ENCODE peak calls at places on chromosome 12, in six cellular contexts. One of them, this sample, is unnamed.

GRCh38 chr12:65953621-65954020 is 129.3 kb downstream of the HMGA2 start:
- DNase-seq in GM20000: no peak
- DNase-seq in lower lobe of right lung: no peak
- DNase-seq in GM12865: no peak
- DNase-seq in cardiac fibroblast: peak
- DNase-seq in B cell: no peak
- DNase-seq in this sample: no peak

GRCh38 chr12:58502236-58502635 is 418.1 kb downstream of the LRIG3 start:
- DNase-seq in lower lobe of right lung: no peak
- DNase-seq in GM20000: no peak
- DNase-seq in B cell: no peak
- DNase-seq in GM12865: no peak
- DNase-seq in cardiac fibroblast: no peak
- DNase-seq in this sample: no peak

GRCh38 chr12:10726945-10727344 is 3.8 kb upstream of the YBX3 start:
- DNase-seq in GM20000: no peak
- DNase-seq in lower lobe of right lung: no peak
- DNase-seq in B cell: no peak
- DNase-seq in GM12865: no peak
- DNase-seq in cardiac fibroblast: no peak
- DNase-seq in this sample: no peak

GRCh38 chr12:67302162-67302561 is 33.0 kb downstream of the CAND1 start:
- DNase-seq in GM12865: no peak
- DNase-seq in cardiac fibroblast: no peak
- DNase-seq in GM20000: no peak
- DNase-seq in B cell: no peak
- DNase-seq in lower lobe of right lung: no peak
- DNase-seq in this sample: no peak

GRCh38 chr12:1289371-1290155 is 298.5 kb downstream of the ERC1 start:
- DNase-seq in B cell: no peak
- DNase-seq in GM20000: no peak
- DNase-seq in cardiac fibroblast: no peak
- DNase-seq in GM12865: no peak
- DNase-seq in lower lobe of right lung: no peak
- DNase-seq in this sample: no peak

GRCh38 chr12:52268212-52268611 is 6.2 kb upstream of the KRT86 start:
- DNase-seq in cardiac fibroblast: peak
- DNase-seq in GM20000: no peak
- DNase-seq in B cell: no peak
- DNase-seq in lower lobe of right lung: no peak
- DNase-seq in GM12865: no peak
- DNase-seq in this sample: no peak

GRCh38 chr12:64571346-64571745 is 38.9 kb upstream of the RASSF3 start:
- DNase-seq in GM20000: no peak
- DNase-seq in B cell: no peak
- DNase-seq in lower lobe of right lung: no peak
- DNase-seq in GM12865: peak
- DNase-seq in cardiac fibroblast: no peak
- DNase-seq in this sample: no peak

GRCh38 chr12:97487470-97487869 is 24.9 kb downstream of the RMST start:
- DNase-seq in lower lobe of right lung: no peak
- DNase-seq in GM12865: no peak
- DNase-seq in B cell: no peak
- DNase-seq in cardiac fibroblast: no peak
- DNase-seq in GM20000: no peak
- DNase-seq in this sample: no peak

GRCh38 chr12:69583203-69583602 is 2.1 kb upstream of the CCT2 start:
- DNase-seq in B cell: no peak
- DNase-seq in GM20000: no peak
- DNase-seq in GM12865: no peak
- DNase-seq in lower lobe of right lung: no peak
- DNase-seq in cardiac fibroblast: no peak
- DNase-seq in this sample: no peak

GRCh38 chr12:6961695-6962284 is 8.7 kb downstream of the PHB2 start:
- DNase-seq in B cell: peak
- DNase-seq in lower lobe of right lung: peak
- DNase-seq in GM12865: peak
- DNase-seq in cardiac fibroblast: peak
- DNase-seq in GM20000: peak
- DNase-seq in this sample: no peak
- TF ChIP-seq CTCF in B cell: no peak
- TF ChIP-seq CTCF in lower lobe of right lung: peak
- TF ChIP-seq CTCF in GM12865: peak
- TF ChIP-seq CTCF in cardiac fibroblast: peak
- TF ChIP-seq CTCF in GM20000: peak
- TF ChIP-seq CTCF in this sample: peak

GRCh38 chr12:131710464-131711457 is at the start of gene SFSWAP:
- DNase-seq in B cell: peak
- DNase-seq in lower lobe of right lung: peak
- DNase-seq in GM12865: peak
- DNase-seq in cardiac fibroblast: peak
- DNase-seq in GM20000: peak
- DNase-seq in this sample: peak
- TF ChIP-seq CTCF in B cell: no peak
- TF ChIP-seq CTCF in lower lobe of right lung: no peak
- TF ChIP-seq CTCF in GM12865: no peak
- TF ChIP-seq CTCF in cardiac fibroblast: no peak
- TF ChIP-seq CTCF in GM20000: no peak
- TF ChIP-seq CTCF in this sample: no peak

GRCh38 chr12:130100634-130101033 is 61.6 kb upstream of the FZD10 start:
- DNase-seq in GM20000: no peak
- DNase-seq in lower lobe of right lung: no peak
- DNase-seq in B cell: no peak
- DNase-seq in GM12865: no peak
- DNase-seq in cardiac fibroblast: no peak
- DNase-seq in this sample: no peak

GRCh38 chr12:130097342-130097741 is 64.9 kb upstream of the FZD10 start:
- DNase-seq in lower lobe of right lung: no peak
- DNase-seq in B cell: no peak
- DNase-seq in cardiac fibroblast: no peak
- DNase-seq in GM12865: no peak
- DNase-seq in GM20000: no peak
- DNase-seq in this sample: no peak

GRCh38 chr12:130101370-130101769 is 60.9 kb upstream of the FZD10 start:
- DNase-seq in lower lobe of right lung: no peak
- DNase-seq in B cell: no peak
- DNase-seq in GM20000: no peak
- DNase-seq in cardiac fibroblast: no peak
- DNase-seq in GM12865: no peak
- DNase-seq in this sample: no peak

GRCh38 chr12:130098301-130099005 is 63.8 kb upstream of the FZD10 start:
- DNase-seq in B cell: no peak
- DNase-seq in GM12865: no peak
- DNase-seq in cardiac fibroblast: no peak
- DNase-seq in GM20000: no peak
- DNase-seq in lower lobe of right lung: no peak
- DNase-seq in this sample: no peak

DNA sequence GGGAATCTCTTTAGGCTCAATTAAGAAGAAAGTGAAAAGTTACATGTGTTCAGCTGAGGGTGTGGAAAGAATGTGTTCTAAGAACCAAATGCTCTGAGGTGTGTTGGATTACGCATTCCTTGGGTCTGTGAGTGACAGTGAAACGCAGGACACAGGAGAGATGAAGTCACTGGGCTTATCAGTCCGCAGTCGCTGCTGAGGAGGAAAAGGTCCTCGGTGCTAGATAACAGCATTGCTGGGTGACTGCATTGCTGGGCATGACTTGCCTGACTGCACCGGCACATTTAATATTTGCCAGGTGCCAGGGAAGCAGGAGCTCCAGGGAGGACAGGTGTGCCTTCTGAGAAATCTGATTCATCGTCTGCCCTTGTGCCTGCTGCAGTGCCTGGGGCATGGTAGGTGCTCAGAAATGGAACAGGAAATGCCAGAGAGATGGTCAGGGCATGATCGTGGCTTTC is 64.4 kb upstream of the FZD10 start:
- DNase-seq in GM20000: no peak
- DNase-seq in GM12865: no peak
- DNase-seq in B cell: no peak
- DNase-seq in lower lobe of right lung: no peak
- DNase-seq in cardiac fibroblast: no peak
- DNase-seq in this sample: no peak
- TF ChIP-seq CTCF in GM20000: no peak
- TF ChIP-seq CTCF in GM12865: no peak
- TF ChIP-seq CTCF in B cell: no peak
- TF ChIP-seq CTCF in lower lobe of right lung: no peak
- TF ChIP-seq CTCF in cardiac fibroblast: no peak
- TF ChIP-seq CTCF in this sample: no peak

DNA sequence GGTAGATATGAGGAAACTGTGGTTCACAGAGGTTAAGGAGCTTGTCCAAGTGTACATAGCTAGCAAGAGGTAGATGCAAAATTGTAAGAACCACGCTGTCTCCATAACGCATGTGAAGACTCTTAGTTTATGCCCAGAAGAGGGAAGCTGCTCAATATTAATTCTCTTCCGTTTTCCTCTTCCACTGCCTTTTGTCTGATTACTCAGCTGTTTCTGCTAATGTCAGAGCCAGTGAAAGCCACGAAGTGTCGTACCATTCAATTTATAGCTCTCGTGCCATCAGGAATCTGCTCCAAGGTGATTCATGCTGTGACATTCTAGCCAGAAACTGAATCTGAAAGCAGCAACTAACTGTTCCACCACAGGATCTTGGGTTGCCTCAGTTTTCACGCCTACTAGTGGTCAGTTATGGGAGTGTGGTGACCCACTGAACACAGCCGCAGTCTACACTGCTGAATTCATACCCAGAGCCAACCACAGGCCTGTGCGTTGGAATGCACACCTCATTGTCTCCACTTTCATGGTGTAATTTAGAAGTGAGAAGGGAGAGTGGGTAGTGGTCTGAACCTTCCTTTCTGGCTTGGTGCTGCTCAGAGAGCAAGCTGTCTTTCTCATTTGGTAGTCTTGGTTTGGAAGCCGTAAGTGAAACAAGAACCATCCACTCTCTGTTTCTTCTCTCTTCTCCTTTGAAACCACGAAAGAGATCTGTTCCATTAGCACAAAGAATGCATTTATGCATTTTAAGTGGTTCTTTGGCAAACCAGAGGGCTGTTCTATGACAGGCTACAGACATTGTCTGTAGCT is 74.2 kb upstream of the NAP1L1 start:
- DNase-seq in GM12865: peak
- DNase-seq in cardiac fibroblast: peak
- DNase-seq in GM20000: peak
- DNase-seq in lower lobe of right lung: no peak
- DNase-seq in B cell: peak
- DNase-seq in this sample: peak
- TF ChIP-seq CTCF in GM12865: peak
- TF ChIP-seq CTCF in cardiac fibroblast: peak
- TF ChIP-seq CTCF in GM20000: peak
- TF ChIP-seq CTCF in lower lobe of right lung: peak
- TF ChIP-seq CTCF in B cell: peak
- TF ChIP-seq CTCF in this sample: peak

GRCh38 chr12:32151081-32151480 is 44.4 kb downstream of the BICD1 start:
- DNase-seq in cardiac fibroblast: no peak
- DNase-seq in GM12865: no peak
- DNase-seq in GM20000: no peak
- DNase-seq in lower lobe of right lung: no peak
- DNase-seq in B cell: no peak
- DNase-seq in this sample: no peak
- TF ChIP-seq CTCF in cardiac fibroblast: no peak
- TF ChIP-seq CTCF in GM12865: no peak
- TF ChIP-seq CTCF in GM20000: no peak
- TF ChIP-seq CTCF in lower lobe of right lung: no peak
- TF ChIP-seq CTCF in B cell: no peak
- TF ChIP-seq CTCF in this sample: no peak

DNA sequence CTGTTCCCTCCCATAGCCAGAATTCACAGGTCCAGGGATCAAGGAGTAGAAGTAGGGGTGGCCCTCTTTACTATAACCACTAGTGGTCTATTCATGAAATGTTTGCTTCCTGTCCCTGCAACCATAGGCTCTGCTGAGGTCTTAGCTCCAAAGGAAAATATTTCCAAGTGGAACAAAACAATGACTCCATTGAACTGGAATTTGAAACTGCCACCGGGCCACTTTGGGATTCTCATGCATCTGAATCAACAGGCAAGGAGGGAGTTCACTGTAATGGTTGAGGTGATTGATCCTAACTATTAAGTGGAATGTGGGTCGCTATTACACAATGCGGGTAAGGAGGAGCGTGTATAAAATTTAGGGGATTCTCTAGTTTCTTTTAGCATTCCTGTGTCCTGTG is 197.0 kb downstream of the ETNK1 start:
- DNase-seq in GM20000: no peak
- DNase-seq in B cell: no peak
- DNase-seq in cardiac fibroblast: peak
- DNase-seq in GM12865: no peak
- DNase-seq in lower lobe of right lung: no peak
- DNase-seq in this sample: no peak
- TF ChIP-seq CTCF in GM20000: no peak
- TF ChIP-seq CTCF in B cell: no peak
- TF ChIP-seq CTCF in cardiac fibroblast: no peak
- TF ChIP-seq CTCF in GM12865: no peak
- TF ChIP-seq CTCF in lower lobe of right lung: no peak
- TF ChIP-seq CTCF in this sample: no peak

This sample was measured in CD14-positive monocyte.